ENCODE peak calls at places on chromosomes 16 and 17, in five cellular contexts. S, O, H, T and B are unnamed samples.

GRCh38 chr17:42067371-42068180 is 17.2 kb upstream of the C17orf113 start:
- DNase-seq in O (peak), S (peak), T (peak), H (peak), B (peak)

GRCh38 chr17:72618018-72618509 is 474.4 kb downstream of the SLC39A11 start:
- DNase-seq in S (no peak), O (peak), H (no peak), T (peak), B (no peak)

GRCh38 chr17:31778538-31778937 is 80.5 kb downstream of the COPRS start:
- DNase-seq in T (no peak), O (no peak), S (no peak), H (no peak), B (no peak)

GRCh38 chr17:32127156-32127897 is 15.0 kb upstream of the RHOT1 start:
- DNase-seq in H (peak), O (peak), S (peak), T (peak), B (peak)

GRCh38 chr16:85926370-85926769 is 27.4 kb downstream of the IRF8 start:
- DNase-seq in O (no peak), T (no peak), S (no peak), H (no peak), B (no peak)

GRCh38 chr17:57130708-57131461 is 45.8 kb downstream of the AKAP1 start:
- DNase-seq in S (peak), T (peak), O (peak), H (peak), B (peak)

GRCh38 chr16:89993971-89994370 is 25.3 kb downstream of the DBNDD1 start:
- DNase-seq in T (no peak), O (no peak), S (no peak), H (no peak), B (no peak)

GRCh38 chr17:28492352-28493310 is 13.5 kb upstream of the FOXN1 start:
- DNase-seq in H (no peak), S (no peak), O (no peak), T (no peak), B (no peak)

GRCh38 chr17:78765821-78766220 is 16.3 kb downstream of the CYTH1 start:
- DNase-seq in H (no peak), S (no peak), O (no peak), T (no peak), B (no peak)

GRCh38 chr16:3058173-3059030 is 7.0 kb upstream of the IL32 start:
- DNase-seq in O (no peak), H (no peak), S (peak), T (peak), B (peak)

GRCh38 chr16:84738255-84739038 is 38.6 kb downstream of the USP10 start:
- DNase-seq in T (peak), O (peak), S (peak), H (peak), B (peak)

GRCh38 chr16:56871172-56871593 is 6.2 kb downstream of the SLC12A3 start:
- DNase-seq in S (peak), H (peak), O (no peak), T (peak), B (peak)

GRCh38 chr17:65332375-65332774 is 195.2 kb downstream of the RGS9 start:
- DNase-seq in H (no peak), S (peak), O (no peak), T (no peak), B (no peak)

GRCh38 chr16:77207029-77207428 is 7.8 kb downstream of the SYCE1L start:
- DNase-seq in H (no peak), O (no peak), S (no peak), T (no peak), B (no peak)

GRCh38 chr16:65196696-65197095 is 74.8 kb upstream of the CDH11 start:
- DNase-seq in T (no peak), S (no peak), H (no peak), O (no peak), B (no peak)

GRCh38 chr17:38454528-38454927 is 26.3 kb downstream of the ARHGAP23 start:
- DNase-seq in H (peak), O (peak), T (no peak), S (peak), B (no peak)

GRCh38 chr17:41071606-41072375 is 6.1 kb upstream of the KRTAP2-4 start:
- DNase-seq in S (no peak), T (no peak), O (no peak), H (no peak), B (no peak)

GRCh38 chr16:3065069-3065741 is at the start of gene IL32:
- DNase-seq in H (peak), O (no peak), T (no peak), S (peak), B (no peak)

GRCh38 chr17:41939044-41939695 is 8.8 kb downstream of the ODAD4 start:
- DNase-seq in S (no peak), O (no peak), H (no peak), T (no peak), B (no peak)

GRCh38 chr16:86517652-86518258 is 7.4 kb downstream of the FOXF1 start:
- DNase-seq in O (no peak), T (no peak), H (peak), S (peak), B (no peak)

GRCh38 chr17:57855391-57856035 is 5.7 kb upstream of the MRPS23 start:
- DNase-seq in O (no peak), T (no peak), S (no peak), H (no peak), B (no peak)

GRCh38 chr16:17277981-17278381 is 192.8 kb downstream of the XYLT1 start:
- DNase-seq in O (no peak), S (peak), T (no peak), H (no peak), B (peak)

GRCh38 chr17:40522250-40522960 is 21.0 kb upstream of the TNS4 start:
- DNase-seq in T (no peak), H (no peak), S (peak), O (no peak), B (no peak)

GRCh38 chr17:13544755-13545154 is 57.0 kb downstream of the HS3ST3A1 start:
- DNase-seq in T (no peak), H (no peak), O (no peak), S (peak), B (no peak)

GRCh38 chr16:57092786-57093301 is 461 bp downstream of the CPNE2 start:
- DNase-seq in S (no peak), O (no peak), T (peak), H (no peak), B (no peak)

GRCh38 chr16:54931757-54932660 is 1.3 kb downstream of the IRX5 start:
- DNase-seq in H (no peak), O (no peak), S (no peak), T (no peak), B (no peak)

GRCh38 chr17:63567229-63567628 is 17.0 kb downstream of the DCAF7 start:
- DNase-seq in S (no peak), O (no peak), T (no peak), H (no peak), B (no peak)